ENCODE peak calls at places on chromosomes 11 and 22, in nine cellular contexts. One of them, this sample, is unnamed.
A peak's percentile ranks its signal among the peaks of the same experiment; 100 is the strongest.

GRCh38 chr11:12523180-12523924 is 146.0 kb downstream of the PARVA start:
- DNase-seq in WERI-Rb-1: no peak
- DNase-seq in cardiac muscle cell: no peak
- DNase-seq in fibroblast of lung: no peak
- DNase-seq in stomach: no peak
- DNase-seq in A549: no peak
- DNase-seq in PC-3: no peak
- DNase-seq in prostate gland: no peak
- DNase-seq in endodermal cell: peak; percentile 64
- DNase-seq in this sample: no peak

GRCh38 chr11:126799974-126800373 is 200.6 kb downstream of the KIRREL3 start:
- DNase-seq in WERI-Rb-1: no peak
- DNase-seq in cardiac muscle cell: no peak
- DNase-seq in fibroblast of lung: peak; percentile 60
- DNase-seq in stomach: no peak
- DNase-seq in A549: no peak
- DNase-seq in PC-3: no peak
- DNase-seq in prostate gland: no peak
- DNase-seq in endodermal cell: no peak
- DNase-seq in this sample: no peak

GRCh38 chr11:57467508-57468157 is 7.3 kb downstream of the RTN4RL2 start:
- DNase-seq in WERI-Rb-1: no peak
- DNase-seq in cardiac muscle cell: no peak
- DNase-seq in fibroblast of lung: no peak
- DNase-seq in stomach: no peak
- DNase-seq in A549: no peak
- DNase-seq in PC-3: no peak
- DNase-seq in prostate gland: no peak
- DNase-seq in endodermal cell: peak; percentile 61
- DNase-seq in this sample: no peak

GRCh38 chr11:79472736-79473536 is 32.1 kb upstream of the TENM4 start:
- DNase-seq in WERI-Rb-1: no peak
- DNase-seq in cardiac muscle cell: no peak
- DNase-seq in fibroblast of lung: no peak
- DNase-seq in stomach: no peak
- DNase-seq in A549: no peak
- DNase-seq in PC-3: no peak
- DNase-seq in prostate gland: no peak
- DNase-seq in endodermal cell: peak; percentile 86
- DNase-seq in this sample: no peak

GRCh38 chr11:107549954-107550285 is 15.6 kb downstream of the ALKBH8 start:
- DNase-seq in WERI-Rb-1: no peak
- DNase-seq in cardiac muscle cell: no peak
- DNase-seq in fibroblast of lung: no peak
- DNase-seq in stomach: no peak
- DNase-seq in A549: no peak
- DNase-seq in PC-3: no peak
- DNase-seq in prostate gland: no peak
- DNase-seq in endodermal cell: no peak
- DNase-seq in this sample: no peak

GRCh38 chr22:45210577-45211431 is 29.9 kb downstream of the KIAA0930 start:
- DNase-seq in WERI-Rb-1: no peak
- DNase-seq in cardiac muscle cell: no peak
- DNase-seq in fibroblast of lung: no peak
- DNase-seq in stomach: no peak
- DNase-seq in A549: no peak
- DNase-seq in PC-3: no peak
- DNase-seq in prostate gland: no peak
- DNase-seq in endodermal cell: no peak
- DNase-seq in this sample: no peak

GRCh38 chr22:38835888-38836301 is 7.9 kb downstream of the NPTXR start:
- DNase-seq in WERI-Rb-1: no peak
- DNase-seq in cardiac muscle cell: peak; percentile 14
- DNase-seq in fibroblast of lung: peak; percentile 90
- DNase-seq in stomach: no peak
- DNase-seq in A549: no peak
- DNase-seq in PC-3: peak; percentile 65
- DNase-seq in prostate gland: no peak
- DNase-seq in endodermal cell: no peak
- DNase-seq in this sample: peak; percentile 10

GRCh38 chr11:4991066-4991465 is 3.6 kb upstream of the OR51L1 start:
- DNase-seq in WERI-Rb-1: no peak
- DNase-seq in cardiac muscle cell: peak; percentile 10
- DNase-seq in fibroblast of lung: peak; percentile 2
- DNase-seq in stomach: no peak
- DNase-seq in A549: peak; percentile 14
- DNase-seq in PC-3: peak; percentile 9
- DNase-seq in prostate gland: no peak
- DNase-seq in endodermal cell: no peak
- DNase-seq in this sample: no peak

GRCh38 chr11:117523680-117524079 is 196.0 kb downstream of the CEP164 start:
- DNase-seq in WERI-Rb-1: no peak
- DNase-seq in cardiac muscle cell: peak; percentile 16
- DNase-seq in fibroblast of lung: peak; percentile 54
- DNase-seq in stomach: no peak
- DNase-seq in A549: no peak
- DNase-seq in PC-3: peak; percentile 12
- DNase-seq in prostate gland: no peak
- DNase-seq in endodermal cell: no peak
- DNase-seq in this sample: no peak

GRCh38 chr11:16785520-16786128 is 47.2 kb downstream of the C11orf58 start:
- DNase-seq in WERI-Rb-1: peak; percentile 68
- DNase-seq in cardiac muscle cell: peak; percentile 87
- DNase-seq in fibroblast of lung: peak; percentile 66
- DNase-seq in stomach: peak; percentile 71
- DNase-seq in A549: peak; percentile 77
- DNase-seq in PC-3: peak; percentile 71
- DNase-seq in prostate gland: peak; percentile 76
- DNase-seq in endodermal cell: peak; percentile 91
- DNase-seq in this sample: peak; percentile 59

GRCh38 chr11:111540114-111540920 is at the start of gene LAYN:
- DNase-seq in WERI-Rb-1: no peak
- DNase-seq in cardiac muscle cell: peak; percentile 49
- DNase-seq in fibroblast of lung: peak; percentile 70
- DNase-seq in stomach: peak; percentile 28
- DNase-seq in A549: no peak
- DNase-seq in PC-3: no peak
- DNase-seq in prostate gland: peak; percentile 51
- DNase-seq in endodermal cell: peak; percentile 83
- DNase-seq in this sample: no peak

GRCh38 chr22:20783844-20784723 is 10.2 kb downstream of the SERPIND1 start:
- DNase-seq in WERI-Rb-1: peak; percentile 58
- DNase-seq in cardiac muscle cell: peak; percentile 76
- DNase-seq in fibroblast of lung: peak; percentile 64
- DNase-seq in stomach: no peak
- DNase-seq in A549: peak; percentile 62
- DNase-seq in PC-3: peak; percentile 68
- DNase-seq in prostate gland: peak; percentile 55
- DNase-seq in endodermal cell: peak; percentile 83
- DNase-seq in this sample: peak; percentile 20

GRCh38 chr11:31645747-31646146 is 136.2 kb downstream of the ELP4 start:
- DNase-seq in WERI-Rb-1: no peak
- DNase-seq in cardiac muscle cell: peak; percentile 87
- DNase-seq in fibroblast of lung: peak; percentile 95
- DNase-seq in stomach: no peak
- DNase-seq in A549: peak; percentile 76
- DNase-seq in PC-3: peak; percentile 86
- DNase-seq in prostate gland: no peak
- DNase-seq in endodermal cell: no peak
- DNase-seq in this sample: peak; percentile 48

GRCh38 chr11:83009999-83010398 is 61.7 kb downstream of the RAB30 start:
- DNase-seq in WERI-Rb-1: no peak
- DNase-seq in cardiac muscle cell: no peak
- DNase-seq in fibroblast of lung: no peak
- DNase-seq in stomach: no peak
- DNase-seq in A549: no peak
- DNase-seq in PC-3: no peak
- DNase-seq in prostate gland: no peak
- DNase-seq in endodermal cell: no peak
- DNase-seq in this sample: no peak

GRCh38 chr11:83006877-83007330 is 64.8 kb downstream of the RAB30 start:
- DNase-seq in WERI-Rb-1: no peak
- DNase-seq in cardiac muscle cell: no peak
- DNase-seq in fibroblast of lung: no peak
- DNase-seq in stomach: no peak
- DNase-seq in A549: no peak
- DNase-seq in PC-3: peak; percentile 77
- DNase-seq in prostate gland: peak; percentile 59
- DNase-seq in endodermal cell: no peak
- DNase-seq in this sample: no peak

GRCh38 chr11:83007477-83007876 is 64.2 kb downstream of the RAB30 start:
- DNase-seq in WERI-Rb-1: no peak
- DNase-seq in cardiac muscle cell: no peak
- DNase-seq in fibroblast of lung: no peak
- DNase-seq in stomach: no peak
- DNase-seq in A549: no peak
- DNase-seq in PC-3: no peak
- DNase-seq in prostate gland: no peak
- DNase-seq in endodermal cell: no peak
- DNase-seq in this sample: no peak

GRCh38 chr11:83008581-83008923 is 63.1 kb downstream of the RAB30 start:
- DNase-seq in WERI-Rb-1: no peak
- DNase-seq in cardiac muscle cell: no peak
- DNase-seq in fibroblast of lung: peak; percentile 77
- DNase-seq in stomach: no peak
- DNase-seq in A549: no peak
- DNase-seq in PC-3: no peak
- DNase-seq in prostate gland: no peak
- DNase-seq in endodermal cell: no peak
- DNase-seq in this sample: no peak

GRCh38 chr11:83007909-83008580 is 63.7 kb downstream of the RAB30 start:
- DNase-seq in WERI-Rb-1: peak; percentile 94
- DNase-seq in cardiac muscle cell: peak; percentile 56
- DNase-seq in fibroblast of lung: peak; percentile 43
- DNase-seq in stomach: peak; percentile 73
- DNase-seq in A549: no peak
- DNase-seq in PC-3: no peak
- DNase-seq in prostate gland: no peak
- DNase-seq in endodermal cell: peak; percentile 68
- DNase-seq in this sample: no peak
- TF ChIP-seq CTCF in WERI-Rb-1: peak; percentile 28
- TF ChIP-seq CTCF in cardiac muscle cell: no peak
- TF ChIP-seq CTCF in fibroblast of lung: no peak
- TF ChIP-seq CTCF in stomach: no peak
- TF ChIP-seq CTCF in A549: no peak
- TF ChIP-seq CTCF in PC-3: no peak
- TF ChIP-seq CTCF in prostate gland: no peak
- TF ChIP-seq CTCF in endodermal cell: no peak
- TF ChIP-seq CTCF in this sample: no peak

GRCh38 chr11:98772799-98773198 is 247.9 kb upstream of the CNTN5 start:
- DNase-seq in WERI-Rb-1: no peak
- DNase-seq in cardiac muscle cell: no peak
- DNase-seq in fibroblast of lung: no peak
- DNase-seq in stomach: no peak
- DNase-seq in A549: no peak
- DNase-seq in PC-3: no peak
- DNase-seq in prostate gland: no peak
- DNase-seq in endodermal cell: no peak
- DNase-seq in this sample: no peak
- H3K9me3 ChIP-seq in WERI-Rb-1: no peaks in the 10 kb centered on the region
- H3K9me3 ChIP-seq in cardiac muscle cell: no peaks in the 10 kb centered on the region
- H3K9me3 ChIP-seq in fibroblast of lung: no peaks in the 10 kb centered on the region
- H3K9me3 ChIP-seq in stomach: no peaks in the 10 kb centered on the region
- H3K9me3 ChIP-seq in A549: no peaks in the 10 kb centered on the region
- H3K9me3 ChIP-seq in PC-3: peaks cover 6% of the 10 kb centered on the region
- H3K9me3 ChIP-seq in prostate gland: no peaks in the 10 kb centered on the region
- H3K9me3 ChIP-seq in endodermal cell: peaks cover 8% of the 10 kb centered on the region
- H3K9me3 ChIP-seq in this sample: peaks cover 15% of the 10 kb centered on the region

GRCh38 chr11:6574816-6575715 is 28.4 kb downstream of the RRP8 start:
- DNase-seq in WERI-Rb-1: no peak
- DNase-seq in cardiac muscle cell: no peak
- DNase-seq in fibroblast of lung: no peak
- DNase-seq in stomach: no peak
- DNase-seq in A549: no peak
- DNase-seq in PC-3: no peak
- DNase-seq in prostate gland: no peak
- DNase-seq in endodermal cell: no peak
- DNase-seq in this sample: no peak
- TF ChIP-seq CTCF in WERI-Rb-1: no peak
- TF ChIP-seq CTCF in cardiac muscle cell: no peak
- TF ChIP-seq CTCF in fibroblast of lung: no peak
- TF ChIP-seq CTCF in stomach: no peak
- TF ChIP-seq CTCF in A549: no peak
- TF ChIP-seq CTCF in PC-3: no peak
- TF ChIP-seq CTCF in prostate gland: no peak
- TF ChIP-seq CTCF in endodermal cell: no peak
- TF ChIP-seq CTCF in this sample: no peak

GRCh38 chr22:25201557-25202273 is 2.1 kb downstream of the CRYBB3 start:
- DNase-seq in WERI-Rb-1: no peak
- DNase-seq in cardiac muscle cell: no peak
- DNase-seq in fibroblast of lung: no peak
- DNase-seq in stomach: no peak
- DNase-seq in A549: no peak
- DNase-seq in PC-3: no peak
- DNase-seq in prostate gland: no peak
- DNase-seq in endodermal cell: no peak
- DNase-seq in this sample: no peak
- H3K9me3 ChIP-seq in WERI-Rb-1: no peaks in the 10 kb centered on the region
- H3K9me3 ChIP-seq in cardiac muscle cell: no peaks in the 10 kb centered on the region
- H3K9me3 ChIP-seq in fibroblast of lung: no peaks in the 10 kb centered on the region
- H3K9me3 ChIP-seq in stomach: no peaks in the 10 kb centered on the region
- H3K9me3 ChIP-seq in A549: no peaks in the 10 kb centered on the region
- H3K9me3 ChIP-seq in PC-3: no peaks in the 10 kb centered on the region
- H3K9me3 ChIP-seq in prostate gland: no peaks in the 10 kb centered on the region
- H3K9me3 ChIP-seq in endodermal cell: no peaks in the 10 kb centered on the region
- H3K9me3 ChIP-seq in this sample: no peaks in the 10 kb centered on the region

GRCh38 chr11:76616676-76617552 is 53.6 kb downstream of the LRRC32 start:
- DNase-seq in WERI-Rb-1: no peak
- DNase-seq in cardiac muscle cell: no peak
- DNase-seq in fibroblast of lung: no peak
- DNase-seq in stomach: peak; percentile 8
- DNase-seq in A549: no peak
- DNase-seq in PC-3: no peak
- DNase-seq in prostate gland: no peak
- DNase-seq in endodermal cell: peak; percentile 26
- DNase-seq in this sample: no peak
- TF ChIP-seq CTCF in WERI-Rb-1: no peak
- TF ChIP-seq CTCF in cardiac muscle cell: no peak
- TF ChIP-seq CTCF in fibroblast of lung: no peak
- TF ChIP-seq CTCF in stomach: no peak
- TF ChIP-seq CTCF in A549: no peak
- TF ChIP-seq CTCF in PC-3: no peak
- TF ChIP-seq CTCF in prostate gland: no peak
- TF ChIP-seq CTCF in endodermal cell: no peak
- TF ChIP-seq CTCF in this sample: no peak

This sample was measured in AG04450.